ENCODE peak calls at places on chromosomes 12 and 14, in ten cellular contexts. M is progenitor cell of endocrine pancreas; Q is iPS-NIHi11; Y is COLO829; N is hippocampal formation; R is activated T-cell treated with anti-CD3 and anti-CD28 coated beads, Interleukin-2, amount 50 U/mL, for 72 hours; E is activated CD4-positive, alpha-beta T cell treated with anti-CD3 and anti-CD28 coated beads for 1 hour; P is mesendoderm; O is SHP77; U is uterus. T is an unnamed sample.

GRCh38 chr14:74710477-74710876 is 2.4 kb downstream of the AREL1 start:
- DNase-seq in M (no peak), N (no peak), Y (no peak), O (no peak), Q (no peak), U (no peak), P (no peak), E (no peak), R (no peak), T (no peak)

GRCh38 chr12:121388421-121388981 is 11.4 kb upstream of the RNF34 start:
- DNase-seq in P (peak; percentile 20), N (no peak), R (peak; percentile 19), E (no peak), O (no peak), U (no peak), Y (peak; percentile 82), M (no peak), Q (no peak), T (no peak)

GRCh38 chr12:110796952-110797351 is 49.8 kb upstream of the CCDC63 start:
- DNase-seq in O (no peak), M (no peak), Y (no peak), P (no peak), R (no peak), N (no peak), Q (no peak), U (no peak), E (no peak), T (no peak)

GRCh38 chr14:69043007-69043444 is 63.9 kb upstream of the ACTN1 start:
- DNase-seq in Y (no peak), R (no peak), P (no peak), N (no peak), U (peak; percentile 53), E (no peak), M (no peak), O (peak; percentile 11), Q (no peak), T (peak; percentile 61)

GRCh38 chr14:100332797-100333196 is 9.7 kb downstream of the SLC25A47 start:
- DNase-seq in Y (no peak), M (no peak), O (peak; percentile 91), P (no peak), R (no peak), E (no peak), N (no peak), U (no peak), Q (no peak), T (no peak)

GRCh38 chr14:34270361-34270760 is 191.7 kb downstream of the SPTSSA start:
- DNase-seq in Y (no peak), E (no peak), Q (no peak), R (no peak), N (no peak), M (no peak), O (no peak), P (no peak), U (peak; percentile 21), T (no peak)

GRCh38 chr14:52918486-52918885 is 32.4 kb downstream of the FERMT2 start:
- DNase-seq in U (no peak), E (no peak), R (peak; percentile 26), O (no peak), N (no peak), Q (no peak), P (no peak), Y (peak; percentile 50), M (no peak), T (no peak)

GRCh38 chr14:44453433-44454171 is 53.5 kb downstream of the FSCB start:
- DNase-seq in N (no peak), O (peak; percentile 33), Q (no peak), U (no peak), P (no peak), E (no peak), R (no peak), M (no peak), Y (peak; percentile 12), T (no peak)

GRCh38 chr12:86727151-86727550 is 471.0 kb upstream of the MGAT4C start:
- DNase-seq in U (no peak), N (no peak), O (peak; percentile 58), Q (no peak), E (no peak), Y (no peak), P (no peak), R (no peak), M (no peak), T (no peak)

GRCh38 chr12:72723732-72724131 is 451.6 kb downstream of the TRHDE start:
- DNase-seq in P (peak; percentile 58), Q (no peak), O (no peak), M (no peak), R (no peak), Y (no peak), U (no peak), E (no peak), N (no peak), T (no peak)

GRCh38 chr14:74526854-74527585 is 33.5 kb downstream of the ISCA2 start:
- DNase-seq in N (no peak), Q (peak; percentile 46), U (no peak), Y (no peak), E (no peak), R (no peak), O (no peak), P (no peak), M (no peak), T (no peak)

GRCh38 chr12:123512838-123513665 is 20.5 kb downstream of the RILPL1 start:
- DNase-seq in N (no peak), O (no peak), P (no peak), M (no peak), Q (no peak), U (no peak), E (no peak), R (no peak), Y (no peak), T (no peak)

GRCh38 chr12:4899361-4899760 is 10.3 kb upstream of the KCNA1 start:
- DNase-seq in Q (no peak), E (no peak), P (peak; percentile 23), U (no peak), Y (no peak), M (no peak), O (no peak), N (no peak), R (no peak), T (no peak)

GRCh38 chr12:104219361-104219892 is 3.8 kb downstream of the TXNRD1 start:
- DNase-seq in U (peak; percentile 60), O (peak; percentile 58), R (no peak), P (peak; percentile 35), Q (no peak), M (no peak), Y (peak; percentile 84), N (peak; percentile 7), E (no peak), T (no peak)

GRCh38 chr12:77392467-77392866 is 327.1 kb upstream of the E2F7 start:
- DNase-seq in R (no peak), M (no peak), O (no peak), E (no peak), P (no peak), N (no peak), Q (no peak), Y (no peak), U (no peak), T (no peak)

GRCh38 chr12:107818984-107819383 is 44.5 kb downstream of the ASCL4 start:
- DNase-seq in R (no peak), E (no peak), P (no peak), M (no peak), Y (peak; percentile 16), Q (no peak), N (peak; percentile 1), U (no peak), O (no peak), T (no peak)

GRCh38 chr12:39272934-39273770 is 169.8 kb downstream of the KIF21A start:
- DNase-seq in Q (peak; percentile 41), M (no peak), Y (peak; percentile 32), U (no peak), P (peak; percentile 51), N (peak; percentile 10), R (peak; percentile 28), O (peak; percentile 11), E (no peak), T (no peak)

GRCh38 chr14:22882529-22883190 is 362 bp upstream of the REM2 start:
- DNase-seq in Q (peak; percentile 82), R (no peak), N (no peak), E (no peak), O (peak; percentile 59), U (peak; percentile 56), P (peak; percentile 92), Y (no peak), M (peak; percentile 53), T (peak; percentile 48)

GRCh38 chr12:70733385-70733784 is 96.2 kb upstream of the PTPRB start:
- DNase-seq in O (peak; percentile 53), U (no peak), Q (peak; percentile 78), N (peak; percentile 86), E (no peak), Y (peak; percentile 78), P (peak; percentile 83), R (no peak), M (peak; percentile 12), T (no peak)

GRCh38 chr12:75294797-75295196 is 35.3 kb downstream of the CAPS2 start:
- DNase-seq in M (no peak), P (no peak), U (no peak), Q (no peak), N (no peak), E (no peak), R (no peak), O (no peak), Y (no peak), T (no peak)

GRCh38 chr12:111405856-111406473 is at the start of gene SH2B3:
- DNase-seq in Q (no peak), E (no peak), U (peak; percentile 78), P (no peak), R (peak; percentile 88), Y (no peak), M (no peak), N (no peak), O (no peak), T (no peak)

GRCh38 chr14:36942522-36943245 is 229.7 kb downstream of the SLC25A21 start:
- DNase-seq in U (no peak), P (peak; percentile 8), R (no peak), E (no peak), N (no peak), M (no peak), Q (no peak), O (no peak), Y (no peak), T (no peak)

GRCh38 chr12:106900554-106900953 is 55.2 kb upstream of the TMEM263 start:
- DNase-seq in E (no peak), U (no peak), Q (no peak), O (no peak), Y (no peak), R (no peak), P (no peak), M (no peak), N (no peak), T (no peak)

GRCh38 chr12:120744922-120745493 is 19.4 kb downstream of the ACADS start:
- DNase-seq in M (no peak), U (no peak), P (no peak), O (no peak), R (no peak), Y (no peak), N (no peak), E (no peak), Q (no peak), T (no peak)

GRCh38 chr14:101591121-101591520 is 29.8 kb downstream of the DIO3 start:
- DNase-seq in U (no peak), N (no peak), O (no peak), M (no peak), Q (peak; percentile 7), Y (no peak), E (no peak), R (no peak), P (no peak), T (no peak)

GRCh38 chr14:101064121-101064661 is 160.7 kb upstream of the RTL1 start:
- DNase-seq in E (no peak), P (no peak), Y (no peak), O (no peak), R (no peak), M (no peak), U (no peak), Q (no peak), N (no peak), T (no peak)

GRCh38 chr12:132352896-132353800 is 23.8 kb upstream of the GALNT9 start:
- DNase-seq in M (no peak), R (no peak), O (no peak), Q (peak; percentile 72), U (no peak), E (no peak), Y (no peak), N (no peak), P (no peak), T (no peak)

GRCh38 chr14:51458563-51458955 is 193.2 kb upstream of the FRMD6 start:
- DNase-seq in P (no peak), E (no peak), R (no peak), U (no peak), Q (no peak), M (no peak), O (no peak), N (no peak), Y (no peak), T (no peak)